ENCODE peak calls at places on chromosomes 13 and 19, in eight cellular contexts. D, V, J, P, Y, Q, W and T are unnamed samples.

GRCh38 chr13:34469212-34469983 is 472.7 kb upstream of the NBEA start:
- DNase-seq in P (peak; percentile 38), D (no peak), Y (peak; percentile 92), Q (peak; percentile 23), J (no peak), W (no peak), V (no peak), T (no peak)

GRCh38 chr13:68715651-68716050 is 1392.0 kb upstream of the ATXN8OS start:
- DNase-seq in Y (peak; percentile 19), V (no peak), Q (no peak), W (no peak), P (peak; percentile 2), D (no peak), J (no peak), T (no peak)

GRCh38 chr13:20336761-20337160 is 104.6 kb upstream of the GJB6 start:
- DNase-seq in J (no peak), W (no peak), Q (no peak), D (no peak), P (no peak), Y (no peak), V (no peak), T (no peak)

GRCh38 chr19:14004619-14005380 is 1.3 kb downstream of the RFX1 start:
- DNase-seq in D (no peak), V (no peak), J (peak; percentile 63), Y (no peak), Q (peak; percentile 36), W (no peak), P (no peak), T (no peak)

GRCh38 chr19:38417544-38418506 is 8.2 kb downstream of the RASGRP4 start:
- DNase-seq in D (peak; percentile 84), Q (peak; percentile 78), Y (peak; percentile 62), W (peak; percentile 92), P (no peak), J (peak; percentile 46), V (no peak), T (peak; percentile 66)

GRCh38 chr19:20422616-20423205 is 142.9 kb downstream of the ZNF737 start:
- DNase-seq in D (peak; percentile 66), V (no peak), P (no peak), Q (peak; percentile 4), J (peak; percentile 46), Y (no peak), W (no peak), T (no peak)

GRCh38 chr19:45955905-45956608 is 17.6 kb downstream of the NOVA2 start:
- DNase-seq in P (peak; percentile 56), V (no peak), J (no peak), Y (peak; percentile 85), W (no peak), D (no peak), Q (no peak), T (peak; percentile 35)

GRCh38 chr13:79936368-79937136 is 404.4 kb downstream of the SPRY2 start:
- DNase-seq in J (peak; percentile 99), P (peak; percentile 61), W (no peak), Y (peak; percentile 95), D (no peak), V (no peak), Q (peak; percentile 55), T (no peak)

GRCh38 chr13:41054212-41054877 is 7.0 kb upstream of the WBP4 start:
- DNase-seq in Q (peak; percentile 76), V (peak; percentile 58), D (peak; percentile 57), P (peak; percentile 41), J (peak; percentile 80), W (peak; percentile 63), Y (peak; percentile 72), T (no peak)

DNA sequence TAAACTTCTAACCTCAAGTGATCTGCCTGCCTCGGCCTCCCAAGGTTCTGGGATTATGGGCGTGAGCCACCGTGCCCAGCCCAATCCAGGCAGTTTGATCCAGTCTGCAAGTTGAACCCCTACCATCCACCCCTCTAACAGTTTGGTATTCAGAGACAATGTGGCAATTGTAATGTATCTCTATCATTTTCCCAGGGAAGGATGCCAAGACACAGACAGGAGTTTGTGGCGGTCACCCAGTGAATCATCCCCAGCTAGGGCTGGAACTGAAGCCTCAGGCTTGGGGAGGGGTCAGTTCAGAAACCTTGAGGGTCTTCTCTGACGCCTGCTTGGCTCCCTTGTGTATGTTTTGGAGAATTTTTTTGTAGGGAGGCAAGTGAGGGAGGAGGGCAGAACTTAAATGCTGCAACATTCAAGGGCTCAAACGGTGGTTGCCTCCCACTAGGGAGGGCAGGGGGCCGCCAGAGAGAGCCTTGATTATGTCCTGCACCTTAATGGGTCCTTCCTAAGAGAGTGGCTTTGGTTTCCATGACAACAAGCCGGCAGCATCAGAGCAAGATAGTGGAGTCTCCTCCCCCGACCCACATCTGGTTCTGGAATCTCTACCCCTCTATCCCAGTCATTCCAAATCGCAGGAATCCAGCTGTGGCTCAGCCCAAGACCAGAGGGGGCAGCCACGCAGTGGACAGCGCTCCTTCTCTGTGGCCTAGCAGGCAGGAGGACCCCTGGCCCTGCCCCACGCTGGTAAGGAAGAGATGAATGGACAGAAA is 14.9 kb upstream of the FEM1A start:
- DNase-seq in D (peak; percentile 59), V (no peak), J (peak; percentile 18), Y (peak; percentile 48), P (peak; percentile 81), W (peak; percentile 83), Q (no peak), T (no peak)
- TF ChIP-seq EZH2phosphoT487 in D (no peak), V (no peak), J (no peak), Y (no peak), P (no peak), W (no peak), Q (no peak), T (no peak)

GRCh38 chr13:91314888-91315287 is 32.6 kb upstream of the MIR17HG start:
- DNase-seq in D (no peak), V (no peak), Q (no peak), W (no peak), Y (no peak), J (no peak), P (no peak), T (no peak)
- TF ChIP-seq EZH2phosphoT487 in D (no peak), V (no peak), Q (no peak), W (no peak), Y (no peak), J (no peak), P (no peak), T (no peak)

DNA sequence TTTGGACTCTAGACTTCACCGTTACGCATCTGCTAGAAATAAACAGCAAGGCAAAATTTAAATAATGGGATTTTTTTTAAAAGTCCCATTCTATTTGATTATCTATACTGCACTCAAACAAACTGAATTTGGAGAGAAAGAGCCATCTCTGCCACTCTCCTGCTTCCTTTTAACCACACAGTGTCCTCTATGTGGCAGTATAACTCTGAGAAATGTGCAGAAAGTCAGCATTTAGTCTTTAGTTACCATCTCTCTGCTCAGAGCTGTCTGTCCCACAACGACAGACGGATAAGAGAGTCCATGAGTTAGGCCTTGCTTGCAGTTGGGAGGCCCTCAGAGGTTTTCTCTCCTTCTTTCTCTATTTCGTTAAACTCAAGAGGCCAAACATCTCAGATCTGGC is 21.2 kb downstream of the CCNA1 start:
- DNase-seq in W (peak; percentile 64), P (no peak), J (peak; percentile 9), Y (peak; percentile 15), D (peak; percentile 45), Q (peak; percentile 37), V (peak; percentile 10), T (no peak)
- TF ChIP-seq EZH2phosphoT487 in W (no peak), P (no peak), J (no peak), Y (no peak), D (no peak), Q (no peak), V (no peak), T (no peak)

GRCh38 chr13:31234729-31235128 is 35.0 kb downstream of the B3GLCT start:
- DNase-seq in Q (no peak), D (no peak), J (peak; percentile 44), W (peak; percentile 65), Y (peak; percentile 14), P (no peak), V (no peak), T (no peak)
- TF ChIP-seq EZH2phosphoT487 in Q (no peak), D (no peak), J (no peak), W (no peak), Y (no peak), P (no peak), V (no peak), T (no peak)

GRCh38 chr19:40598918-40599307 is 2.3 kb upstream of the LTBP4 start:
- DNase-seq in W (no peak), P (no peak), J (no peak), Q (no peak), Y (no peak), D (no peak), V (no peak), T (no peak)

GRCh38 chr19:40598121-40598917 is 2.9 kb upstream of the LTBP4 start:
- DNase-seq in W (peak; percentile 97), V (peak; percentile 72), P (peak; percentile 94), D (peak; percentile 96), J (peak; percentile 88), Y (peak; percentile 89), Q (peak; percentile 92), T (peak; percentile 86)

GRCh38 chr19:40601061-40601973 is at the start of gene LTBP4:
- DNase-seq in D (peak; percentile 72), V (peak; percentile 14), W (peak; percentile 60), P (peak; percentile 74), Y (no peak), J (peak; percentile 75), Q (peak; percentile 74), T (no peak)

GRCh38 chr19:40599331-40600085 is 1.7 kb upstream of the LTBP4 start:
- DNase-seq in W (peak; percentile 51), D (peak; percentile 28), P (no peak), Q (no peak), V (no peak), J (no peak), Y (peak; percentile 7), T (no peak)

GRCh38 chr19:40600086-40600917 is 867 bp upstream of the LTBP4 start:
- DNase-seq in Y (no peak), Q (no peak), V (no peak), W (peak; percentile 57), P (no peak), J (no peak), D (peak; percentile 23), T (no peak)
- TF ChIP-seq EZH2phosphoT487 in Y (no peak), Q (no peak), V (no peak), W (no peak), P (no peak), J (no peak), D (peak; percentile 29), T (no peak)